ENCODE peak calls at places on chromosomes 16 and 17, in seven cellular contexts. T, J, O, N, F, U and B are unnamed samples.

GRCh38 chr16:67199808-67200198 is 872 bp downstream of the ELMO3 start:
- DNase-seq in T (no peak), J (no peak), O (no peak), N (no peak), F (peak), U (no peak), B (no peak)

GRCh38 chr17:17732892-17733670 is 51.8 kb downstream of the RAI1 start:
- DNase-seq in T (no peak), J (no peak), O (no peak), N (no peak), F (no peak), U (no peak), B (peak)

GRCh38 chr16:81583893-81584705 is 139.5 kb downstream of the CMIP start:
- DNase-seq in T (peak), J (no peak), O (peak), N (no peak), F (no peak), U (no peak), B (peak)

GRCh38 chr16:74304835-74305176 is 8.2 kb downstream of the PSMD7 start:
- DNase-seq in T (no peak), J (no peak), O (no peak), N (no peak), F (no peak), U (no peak), B (no peak)

GRCh38 chr17:51590071-51590470 is 329.7 kb downstream of the UTP18 start:
- DNase-seq in T (no peak), J (no peak), O (no peak), N (no peak), F (no peak), U (no peak), B (no peak)

GRCh38 chr16:84178892-84179611 is 7.8 kb downstream of the TAF1C start:
- DNase-seq in T (no peak), J (no peak), O (peak), N (no peak), F (no peak), U (no peak), B (no peak)

GRCh38 chr16:10736926-10737625 is 6.6 kb upstream of the NUBP1 start:
- DNase-seq in T (peak), J (peak), O (no peak), N (peak), F (peak), U (peak), B (peak)

GRCh38 chr16:8678068-8678927 is 3.9 kb downstream of the ABAT start:
- DNase-seq in T (no peak), J (no peak), O (no peak), N (no peak), F (no peak), U (no peak), B (peak)

GRCh38 chr17:59856859-59857794 is 35.6 kb downstream of the TUBD1 start:
- DNase-seq in T (no peak), J (no peak), O (no peak), N (no peak), F (no peak), U (no peak), B (no peak)